ENCODE peak calls at places on chromosome 14, in six cellular contexts. U is mesenchymal stem cell, K is IMR-90, Y is mesendoderm, V is H1, O is trophoblast cell. C is an unnamed sample.

GRCh38 chr14:91246051-91246852 is 1.7 kb upstream of the GPR68 start:
- DNase-seq in U (no peak), V (no peak), O (no peak), K (no peak), Y (no peak), C (no peak)

GRCh38 chr14:44960646-44961045 is 1.1 kb downstream of the KLHL28 start:
- DNase-seq in O (no peak), Y (no peak), U (no peak), K (no peak), V (no peak), C (no peak)

GRCh38 chr14:95497561-95498011 is 18.9 kb downstream of the SYNE3 start:
- DNase-seq in Y (no peak), O (no peak), U (peak), V (no peak), K (no peak), C (no peak)

GRCh38 chr14:54890794-54891193 is 11.8 kb downstream of the GCH1 start:
- DNase-seq in U (no peak), K (no peak), Y (no peak), V (no peak), O (no peak), C (no peak)

GRCh38 chr14:80428171-80428570 is 216.9 kb upstream of the DIO2 start:
- DNase-seq in O (peak), U (no peak), V (no peak), Y (peak), K (peak), C (no peak)

GRCh38 chr14:71693373-71693772 is 238.9 kb upstream of the RGS6 start:
- DNase-seq in O (no peak), Y (no peak), V (no peak), U (peak), K (peak), C (no peak)

GRCh38 chr14:53515264-53515663 is 362.1 kb upstream of the DDHD1 start:
- DNase-seq in O (no peak), V (no peak), Y (no peak), K (peak), U (peak), C (no peak)

GRCh38 chr14:58574623-58575022 is 63.1 kb upstream of the DACT1 start:
- DNase-seq in K (no peak), U (no peak), O (no peak), V (no peak), Y (peak), C (no peak)

GRCh38 chr14:106766145-106766544 is 1239.8 kb downstream of the TMEM121 start:
- DNase-seq in O (no peak), U (no peak), K (no peak), Y (no peak), V (no peak), C (no peak)
- H3K4me2 ChIP-seq in O (no peak), U (no peak), K (no peak), Y (no peak), V (no peak), C (no peak)

GRCh38 chr14:50488521-50488920 is 43.8 kb downstream of the MAP4K5 start:
- DNase-seq in K (no peak), V (no peak), U (no peak), Y (no peak), O (no peak), C (no peak)

GRCh38 chr14:50489851-50490250 is 42.5 kb downstream of the MAP4K5 start:
- DNase-seq in O (no peak), V (no peak), U (no peak), Y (no peak), K (no peak), C (no peak)
- H3K23ac ChIP-seq in O (no peak), V (no peak), U (no peak), Y (no peak), K (no peak), C (no peak)

GRCh38 chr14:89428556-89429196 is 11.6 kb upstream of the FOXN3 start:
- DNase-seq in U (no peak), Y (peak), V (no peak), K (peak), O (no peak), C (no peak)

GRCh38 chr14:89428163-89428523 is 11.1 kb upstream of the FOXN3 start:
- DNase-seq in Y (no peak), V (no peak), U (no peak), K (no peak), O (no peak), C (no peak)

GRCh38 chr14:89427426-89428162 is 10.6 kb upstream of the FOXN3 start:
- DNase-seq in K (no peak), U (no peak), Y (no peak), O (no peak), V (no peak), C (no peak)

GRCh38 chr14:89430271-89430620 is 13.2 kb upstream of the FOXN3 start:
- DNase-seq in K (peak), O (no peak), Y (no peak), U (no peak), V (no peak), C (no peak)

DNA sequence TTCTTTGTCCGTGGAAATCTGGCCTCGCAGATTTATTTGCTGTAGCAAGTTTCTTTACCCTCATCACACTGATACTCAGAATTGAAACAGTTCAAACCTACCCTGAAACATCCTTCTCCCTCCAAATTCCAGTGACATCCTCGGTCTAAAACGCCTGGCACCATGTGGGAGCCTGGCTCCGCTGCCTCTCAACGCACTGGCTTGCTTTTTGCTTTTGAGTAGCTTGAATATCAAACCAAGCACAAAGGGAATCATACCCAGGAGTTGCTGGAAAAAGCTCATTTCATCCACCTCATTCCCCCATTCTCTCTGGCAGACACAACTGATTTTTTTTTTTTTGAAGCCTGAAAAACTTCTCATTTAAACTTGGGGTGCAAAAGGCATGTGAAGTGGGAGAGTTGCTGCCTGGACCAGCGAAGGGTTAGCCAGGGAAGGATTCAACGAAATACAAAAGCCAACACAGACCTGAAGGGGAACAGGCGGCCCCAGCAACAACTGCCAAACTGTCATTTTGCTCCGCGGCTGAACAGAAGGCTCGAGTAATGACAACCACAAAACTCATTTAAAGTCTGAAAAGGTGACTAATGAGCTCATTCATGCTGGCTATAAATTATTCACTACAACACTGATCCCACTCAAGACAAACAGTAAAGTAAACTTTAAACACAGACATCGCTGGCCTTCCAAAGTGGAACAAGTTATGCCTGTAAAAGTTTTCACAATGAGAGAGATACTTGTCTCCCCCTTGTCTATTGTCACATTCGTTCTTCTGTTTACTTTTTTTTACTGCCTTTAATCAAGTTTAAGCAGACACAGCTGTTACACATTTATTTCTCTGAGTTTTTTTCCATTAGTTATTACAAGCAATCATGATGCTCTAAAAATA is 12.4 kb upstream of the FOXN3 start:
- DNase-seq in K (peak), O (no peak), U (peak), V (no peak), Y (no peak), C (no peak)
- H3K4me3 ChIP-seq in K (peak), O (no peak), U (peak), V (no peak), Y (no peak), C (no peak)

GRCh38 chr14:86852530-86852929 is 1140.5 kb downstream of the GALC start:
- DNase-seq in K (peak), O (no peak), V (no peak), Y (no peak), U (peak), C (no peak)
- H3K4me2 ChIP-seq in K (peak), O (no peak), V (no peak), Y (no peak), U (peak), C (no peak)

GRCh38 chr14:74605531-74606223 is 6.4 kb downstream of the LTBP2 start:
- DNase-seq in Y (no peak), O (no peak), U (no peak), V (no peak), K (no peak), C (no peak)
- H3K23ac ChIP-seq in Y (no peak), O (no peak), U (no peak), V (no peak), K (peak), C (no peak)

GRCh38 chr14:50828738-50829471 is 2.1 kb downstream of the NIN start:
- DNase-seq in Y (no peak), O (no peak), U (no peak), V (no peak), K (no peak), C (no peak)
- H3K4me3 ChIP-seq in Y (no peak), O (no peak), U (peak), V (peak), K (no peak), C (peak)

GRCh38 chr14:61837336-61838229 is 75.4 kb downstream of the SNAPC1 start:
- DNase-seq in Y (peak), U (peak), O (peak), K (peak), V (peak), C (peak)
- H3K4me2 ChIP-seq in Y (no peak), U (no peak), O (no peak), K (no peak), V (no peak), C (no peak)

DNA sequence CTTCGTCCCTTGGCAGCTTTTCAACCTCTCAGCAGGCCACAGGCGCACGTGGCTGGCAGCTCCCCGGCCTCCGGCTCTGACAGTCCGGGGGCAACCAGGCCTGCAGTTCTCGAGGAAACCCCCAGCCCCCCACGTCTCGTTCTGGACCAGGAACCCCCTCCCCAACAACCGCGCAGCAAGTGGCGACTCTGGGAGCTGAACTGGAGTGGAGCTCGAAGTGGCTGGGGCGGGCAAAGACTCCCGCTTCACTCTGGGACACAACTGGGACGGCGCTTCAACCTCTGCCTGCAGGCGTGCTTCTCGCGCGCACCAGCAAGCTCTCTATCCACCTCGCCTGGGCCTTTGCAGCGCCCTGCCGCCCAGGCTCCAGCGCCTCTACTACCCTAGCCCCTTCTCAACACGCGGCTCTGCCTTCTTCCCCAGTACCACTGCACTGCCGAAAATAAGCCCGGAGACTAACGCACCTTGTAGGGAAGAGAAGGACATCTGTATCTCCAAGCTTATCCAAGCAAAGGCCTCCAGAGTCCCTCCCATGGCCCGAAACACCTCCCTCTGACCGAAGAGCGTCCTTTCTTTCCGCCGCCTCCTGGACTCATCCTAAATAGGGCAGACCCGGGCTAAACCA is 2.4 kb upstream of the NKX2-1 start:
- DNase-seq in V (peak), Y (peak), U (no peak), K (no peak), O (no peak), C (peak)
- H3K23ac ChIP-seq in V (no peak), Y (no peak), U (no peak), K (no peak), O (no peak), C (peak)